ENCODE peak calls at places on chromosomes 4 and X, in eight cellular contexts. G is IMR-90, O is colonic mucosa, T is endothelial cell of umbilical vein, A is astrocyte, H is cardiac muscle cell, P is endodermal cell, V is aorta. W is an unnamed sample. For H3K36me3, the result is how much of the 10 kb centered on the place peaks cover.

GRCh38 chr4:92387459-92388069 is 83.8 kb downstream of the GRID2 start:
- DNase-seq in G (peak), O (no peak), T (peak), A (peak), H (peak), P (no peak), V (no peak), W (peak)

GRCh38 chrX:17591741-17592110 is 145.6 kb upstream of the SCML1 start:
- DNase-seq in G (peak), O (no peak), T (peak), A (peak), H (peak), P (no peak), V (no peak), W (no peak)

GRCh38 chr4:88697588-88698329 is at the start of gene NAP1L5:
- DNase-seq in G (peak), O (peak), T (peak), A (peak), H (peak), P (peak), V (peak), W (no peak)

GRCh38 chrX:144275403-144275802 is 391.5 kb downstream of the UBE2NL start:
- DNase-seq in G (no peak), O (no peak), T (no peak), A (no peak), H (no peak), P (no peak), V (no peak), W (no peak)

GRCh38 chr4:38193464-38193863 is 233.3 kb downstream of the PTTG2 start:
- DNase-seq in G (no peak), O (no peak), T (no peak), A (no peak), H (peak), P (no peak), V (no peak), W (no peak)

GRCh38 chr4:96354036-96354712 is 514.3 kb downstream of the PDHA2 start:
- DNase-seq in G (no peak), O (no peak), T (peak), A (peak), H (peak), P (no peak), V (no peak), W (no peak)

GRCh38 chr4:180285796-180286195 is 1957.4 kb upstream of the TENM3 start:
- DNase-seq in G (no peak), O (no peak), T (no peak), A (no peak), H (no peak), P (no peak), V (no peak), W (no peak)

GRCh38 chr4:54744487-54744886 is 86.7 kb downstream of the KIT start:
- DNase-seq in G (no peak), O (no peak), T (no peak), A (no peak), H (no peak), P (no peak), V (no peak), W (no peak)

GRCh38 chr4:184347251-184348239 is 126.8 kb downstream of the IRF2 start:
- DNase-seq in G (peak), O (peak), T (peak), A (peak), H (peak), P (peak), V (peak), W (peak)

GRCh38 chrX:70434914-70435586 is 9.6 kb upstream of the DLG3 start:
- DNase-seq in G (peak), O (no peak), T (no peak), A (peak), H (peak), P (no peak), V (peak), W (no peak)

GRCh38 chrX:83008415-83008814 is 499.7 kb upstream of the POU3F4 start:
- DNase-seq in G (no peak), O (no peak), T (no peak), A (no peak), H (no peak), P (no peak), V (no peak), W (no peak)

GRCh38 chr4:101010987-101011386 is 336.3 kb downstream of the PPP3CA start:
- DNase-seq in G (no peak), O (no peak), T (no peak), A (no peak), H (no peak), P (no peak), V (no peak), W (no peak)

GRCh38 chr4:182416101-182416500 is 172.9 kb downstream of the TENM3 start:
- DNase-seq in G (no peak), O (no peak), T (no peak), A (no peak), H (no peak), P (no peak), V (no peak), W (no peak)

GRCh38 chr4:105387466-105387865 is 86.4 kb downstream of the PPA2 start:
- DNase-seq in G (peak), O (no peak), T (no peak), A (no peak), H (peak), P (no peak), V (no peak), W (no peak)

GRCh38 chr4:155415662-155416061 is 38.9 kb upstream of the MAP9 start:
- DNase-seq in G (no peak), O (no peak), T (no peak), A (no peak), H (no peak), P (no peak), V (no peak), W (no peak)

GRCh38 chr4:13276357-13276756 is 207.8 kb downstream of the RAB28 start:
- DNase-seq in G (no peak), O (no peak), T (no peak), A (no peak), H (no peak), P (no peak), V (no peak), W (no peak)

DNA sequence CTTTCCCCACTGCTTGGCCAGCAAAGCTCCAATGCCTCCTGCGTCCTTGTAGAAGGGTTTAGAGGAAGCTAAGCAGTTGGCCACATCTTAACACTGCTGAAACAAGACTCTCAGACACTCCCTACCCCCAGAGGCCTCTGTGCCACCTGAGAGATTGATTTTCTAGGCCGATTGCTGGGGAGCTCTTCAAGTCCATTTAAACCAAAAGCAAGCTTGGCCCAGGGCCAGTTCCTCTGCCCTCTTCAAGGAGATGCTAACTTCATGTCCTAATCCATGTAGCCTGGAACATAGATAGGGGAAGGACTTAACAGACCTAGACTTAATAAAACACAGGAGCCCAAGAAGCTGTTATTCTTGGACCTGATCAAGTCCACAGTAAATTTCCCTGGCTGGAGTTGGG is 27.2 kb upstream of the FMR1NB start:
- DNase-seq in G (no peak), O (no peak), T (no peak), A (no peak), H (no peak), P (no peak), V (no peak), W (no peak)
- H3K4me3 ChIP-seq in G (no peak), O (no peak), T (no peak), A (no peak), H (no peak), P (no peak), V (no peak), W (no peak)

DNA sequence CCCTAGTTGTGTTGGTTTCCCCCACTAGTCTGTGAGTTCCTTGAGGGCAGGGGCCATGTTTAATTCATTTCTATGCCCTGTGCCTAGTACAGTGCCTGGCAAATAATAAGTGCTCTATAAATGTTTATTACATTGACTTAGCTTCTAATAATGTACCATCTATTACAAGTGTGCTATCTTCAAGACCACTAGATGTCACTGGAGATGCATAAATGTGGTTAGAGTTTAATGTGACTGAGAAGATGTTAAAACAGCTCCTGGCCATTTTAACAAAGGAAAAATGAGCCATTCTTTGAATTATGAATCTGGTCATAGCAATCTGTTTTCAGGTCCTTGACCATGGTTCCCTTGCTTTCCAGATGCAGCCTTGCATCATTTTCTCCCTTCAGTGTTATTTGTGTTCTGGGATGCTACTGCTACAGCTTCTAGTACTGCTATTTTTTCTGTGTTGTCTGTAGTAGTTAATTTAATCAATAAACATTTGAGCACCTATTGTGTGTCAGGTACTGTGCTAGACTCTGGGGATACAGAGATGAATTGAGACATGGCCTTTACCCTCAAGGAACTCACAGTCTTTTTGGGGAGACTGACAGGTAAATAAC is 43.2 kb downstream of the SLC9A6 start:
- DNase-seq in G (peak), O (no peak), T (peak), A (peak), H (peak), P (no peak), V (no peak), W (peak)
- H3K27ac ChIP-seq in G (no peak), O (no peak), T (no peak), A (no peak), H (no peak), P (no peak), V (peak), W (no peak)

DNA sequence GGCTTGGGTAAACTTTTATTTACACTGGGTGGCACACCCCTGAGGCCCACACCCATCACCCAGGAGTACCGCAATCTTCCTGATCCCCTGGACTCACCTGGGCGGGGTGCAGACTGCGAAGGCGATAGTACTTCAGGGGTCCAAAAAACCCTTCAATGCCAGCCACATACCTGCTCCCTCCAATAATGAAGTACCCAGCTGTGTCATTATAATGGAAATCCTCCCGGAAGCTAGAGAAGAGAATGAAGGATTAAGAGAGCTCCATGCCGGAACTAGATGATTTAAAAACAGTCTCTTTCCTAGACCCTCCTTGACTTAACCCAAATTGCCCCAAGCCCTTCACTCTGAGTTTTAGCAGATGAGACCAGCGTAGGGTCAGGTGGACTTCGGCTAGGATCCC is 40.9 kb downstream of the SEL1L3 start:
- DNase-seq in G (no peak), O (no peak), T (no peak), A (no peak), H (no peak), P (no peak), V (no peak), W (no peak)
- H3K36me3 ChIP-seq in G (under half), O (under half), T (under half), A (under half), H (under half), P (under half), V (under half), W (under half)

GRCh38 chr4:69859140-69859539 is 805 bp downstream of the SULT1E1 start:
- DNase-seq in G (no peak), O (no peak), T (no peak), A (no peak), H (no peak), P (no peak), V (no peak), W (no peak)
- H3K4me3 ChIP-seq in G (no peak), O (no peak), T (peak), A (no peak), H (no peak), P (no peak), V (no peak), W (no peak)

DNA sequence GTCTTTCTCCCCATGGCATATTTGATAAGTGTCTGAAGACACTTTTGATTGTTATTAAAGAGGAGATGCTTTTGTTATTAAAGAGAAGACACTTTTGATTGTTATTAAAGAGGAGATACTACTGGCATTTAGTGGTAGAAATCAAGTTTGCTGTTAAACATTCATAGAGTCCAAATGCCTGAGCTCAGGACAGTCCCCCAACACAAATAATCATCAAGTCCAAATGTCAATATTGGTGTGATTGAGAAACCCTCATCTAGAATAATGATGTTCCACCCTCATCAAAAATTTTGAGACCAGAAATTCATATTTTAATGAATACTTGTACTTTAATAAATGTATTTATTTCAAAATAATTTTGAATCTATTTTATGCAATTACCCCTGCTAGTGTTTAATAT is 1412.9 kb upstream of the PCDH7 start:
- DNase-seq in G (no peak), O (no peak), T (no peak), A (no peak), H (no peak), P (no peak), V (no peak), W (no peak)
- H3K27ac ChIP-seq in G (no peak), O (no peak), T (no peak), A (no peak), H (no peak), P (no peak), V (no peak), W (no peak)

GRCh38 chrX:22373094-22373493 is 100.4 kb downstream of the CBLL2 start:
- DNase-seq in G (no peak), O (no peak), T (no peak), A (no peak), H (no peak), P (no peak), V (no peak), W (no peak)
- H3K36me3 ChIP-seq in G (under half), O (under half), T (under half), A (under half), H (under half), P (under half), V (under half), W (under half)

W was measured in iPS DF 6.9.